ENCODE peak calls at places on chromosomes 3 and 15, in nine cellular contexts. M, C, F, Z, E, R, G, H and A are unnamed samples.

GRCh38 chr3:123371426-123371825 is 77.5 kb downstream of the ADCY5 start:
- DNase-seq in M (no peak), C (no peak), F (no peak), Z (no peak), E (no peak), R (no peak), G (no peak), H (no peak), A (no peak)

GRCh38 chr3:129399145-129399894 is 29.1 kb downstream of the EFCAB12 start:
- DNase-seq in M (peak; percentile 89), C (peak; percentile 99), F (peak; percentile 43), Z (peak; percentile 99), E (peak; percentile 85), R (peak; percentile 87), G (peak; percentile 95), H (peak; percentile 80), A (peak; percentile 78)

GRCh38 chr3:184596886-184597575 is 35.4 kb downstream of the EPHB3 start:
- DNase-seq in M (no peak), C (no peak), F (no peak), Z (no peak), E (no peak), R (no peak), G (no peak), H (no peak), A (no peak)

GRCh38 chr3:173614528-173614927 is 217.0 kb downstream of the NLGN1 start:
- DNase-seq in M (no peak), C (no peak), F (no peak), Z (no peak), E (no peak), R (no peak), G (no peak), H (no peak), A (no peak)

GRCh38 chr3:41148901-41149300 is 50.4 kb upstream of the CTNNB1 start:
- DNase-seq in M (no peak), C (no peak), F (no peak), Z (no peak), E (no peak), R (no peak), G (no peak), H (no peak), A (no peak)

GRCh38 chr15:34578283-34578674 is 5.2 kb downstream of the GOLGA8B start:
- DNase-seq in M (no peak), C (no peak), F (no peak), Z (no peak), E (no peak), R (no peak), G (no peak), H (no peak), A (no peak)

GRCh38 chr15:78341057-78341763 is 1.1 kb downstream of the CRABP1 start:
- DNase-seq in M (no peak), C (no peak), F (no peak), Z (no peak), E (no peak), R (no peak), G (no peak), H (peak; percentile 1), A (no peak)

GRCh38 chr3:3476669-3477068 is 297.2 kb upstream of the CRBN start:
- DNase-seq in M (no peak), C (no peak), F (no peak), Z (no peak), E (no peak), R (no peak), G (no peak), H (no peak), A (no peak)

GRCh38 chr3:45712434-45713110 is 23.4 kb downstream of the SACM1L start:
- DNase-seq in M (no peak), C (no peak), F (no peak), Z (no peak), E (no peak), R (no peak), G (peak; percentile 90), H (no peak), A (no peak)

GRCh38 chr3:168877899-168878298 is 782.2 kb upstream of the GOLIM4 start:
- DNase-seq in M (no peak), C (no peak), F (no peak), Z (peak; percentile 27), E (no peak), R (no peak), G (no peak), H (peak; percentile 11), A (no peak)

GRCh38 chr3:193982258-193982659 is 153.7 kb upstream of the HES1 start:
- DNase-seq in M (no peak), C (no peak), F (no peak), Z (no peak), E (no peak), R (peak; percentile 69), G (peak; percentile 22), H (no peak), A (peak; percentile 55)

GRCh38 chr3:196518999-196519737 is 4.0 kb upstream of the SMCO1 start:
- DNase-seq in M (peak; percentile 92), C (peak; percentile 95), F (no peak), Z (peak; percentile 63), E (peak; percentile 75), R (peak; percentile 1), G (peak; percentile 78), H (no peak), A (no peak)

GRCh38 chr15:36817776-36818175 is 238.3 kb downstream of the CDIN1 start:
- DNase-seq in M (no peak), C (no peak), F (no peak), Z (no peak), E (no peak), R (no peak), G (no peak), H (no peak), A (no peak)

GRCh38 chr3:170429050-170429449 is 10.4 kb downstream of the CLDN11 start:
- DNase-seq in M (no peak), C (no peak), F (no peak), Z (no peak), E (no peak), R (no peak), G (peak; percentile 71), H (no peak), A (no peak)

GRCh38 chr15:63909819-63910437 is 76.2 kb upstream of the HERC1 start:
- DNase-seq in M (no peak), C (peak; percentile 55), F (no peak), Z (no peak), E (no peak), R (no peak), G (peak; percentile 94), H (no peak), A (no peak)

GRCh38 chr3:8001712-8002111 is 499.9 kb upstream of the LMCD1 start:
- DNase-seq in M (no peak), C (no peak), F (no peak), Z (no peak), E (no peak), R (no peak), G (no peak), H (no peak), A (no peak)

GRCh38 chr3:86234516-86235254 is 756.3 kb downstream of the VGLL3 start:
- DNase-seq in M (no peak), C (no peak), F (no peak), Z (peak; percentile 5), E (no peak), R (no peak), G (no peak), H (no peak), A (no peak)

GRCh38 chr3:114270019-114270418 is 23.8 kb upstream of the TIGIT start:
- DNase-seq in M (no peak), C (no peak), F (no peak), Z (no peak), E (no peak), R (no peak), G (no peak), H (no peak), A (no peak)

GRCh38 chr3:50655009-50655830 is 19.5 kb upstream of the DOCK3 start:
- DNase-seq in M (no peak), C (peak; percentile 92), F (no peak), Z (no peak), E (no peak), R (no peak), G (peak; percentile 33), H (no peak), A (no peak)

GRCh38 chr3:115616461-115616860 is 6.8 kb upstream of the GAP43 start:
- DNase-seq in M (no peak), C (no peak), F (no peak), Z (no peak), E (no peak), R (no peak), G (no peak), H (no peak), A (no peak)

GRCh38 chr15:39874890-39875549 is 45.0 kb downstream of the GPR176 start:
- DNase-seq in M (peak; percentile 36), C (peak; percentile 44), F (no peak), Z (peak; percentile 65), E (peak; percentile 31), R (peak; percentile 2), G (peak; percentile 41), H (peak; percentile 44), A (no peak)

GRCh38 chr15:31327674-31328424 is 1.2 kb downstream of the KLF13 start:
- DNase-seq in M (peak; percentile 8), C (peak; percentile 69), F (peak; percentile 70), Z (peak; percentile 80), E (peak; percentile 77), R (peak; percentile 66), G (peak; percentile 57), H (peak; percentile 34), A (no peak)

GRCh38 chr3:140529096-140529495 is 148.8 kb upstream of the TRIM42 start:
- DNase-seq in M (no peak), C (no peak), F (no peak), Z (no peak), E (no peak), R (no peak), G (peak; percentile 33), H (no peak), A (no peak)

GRCh38 chr15:81091889-81092558 is 42.0 kb upstream of the CFAP161 start:
- DNase-seq in M (no peak), C (peak; percentile 12), F (no peak), Z (no peak), E (no peak), R (no peak), G (peak; percentile 96), H (no peak), A (no peak)

GRCh38 chr3:4752201-4753072 is 226.8 kb upstream of the BHLHE40 start:
- DNase-seq in M (no peak), C (peak; percentile 96), F (no peak), Z (no peak), E (no peak), R (no peak), G (peak; percentile 54), H (no peak), A (no peak)

GRCh38 chr3:64111872-64112271 is 88.6 kb upstream of the PSMD6 start:
- DNase-seq in M (no peak), C (peak; percentile 5), F (no peak), Z (no peak), E (no peak), R (no peak), G (no peak), H (no peak), A (no peak)

GRCh38 chr3:14902719-14903118 is 44.7 kb upstream of the NR2C2 start:
- DNase-seq in M (no peak), C (no peak), F (no peak), Z (no peak), E (no peak), R (no peak), G (no peak), H (no peak), A (no peak)

GRCh38 chr3:30232142-30232541 is 374.3 kb upstream of the TGFBR2 start:
- DNase-seq in M (no peak), C (no peak), F (no peak), Z (no peak), E (no peak), R (no peak), G (peak; percentile 92), H (no peak), A (no peak)

GRCh38 chr3:52247455-52248164 is 2.1 kb downstream of the PPM1M start:
- DNase-seq in M (no peak), C (no peak), F (no peak), Z (no peak), E (no peak), R (no peak), G (no peak), H (no peak), A (no peak)

GRCh38 chr3:79930196-79930595 is 162.4 kb upstream of the ROBO1 start:
- DNase-seq in M (no peak), C (no peak), F (no peak), Z (no peak), E (no peak), R (no peak), G (no peak), H (no peak), A (no peak)

GRCh38 chr15:99764521-99764920 is 31.3 kb upstream of the LYSMD4 start:
- DNase-seq in M (no peak), C (no peak), F (no peak), Z (peak; percentile 43), E (no peak), R (no peak), G (no peak), H (peak; percentile 46), A (no peak)